ENCODE peak calls at places on chromosomes 6 and 20, in six cellular contexts. I is heart right ventricle; O is CD8-positive, alpha-beta memory T cell; F is esophagus squamous epithelium; H is hepatocyte; D is uterus. W is an unnamed sample. For H3K4me1 and H3K36me3, the result is how much of the 10 kb centered on the place peaks cover.

GRCh38 chr20:25220810-25221591 is 25.5 kb downstream of the ENTPD6 start:
- DNase-seq in I (peak), O (no peak), F (no peak), H (no peak), D (peak), W (no peak)

GRCh38 chr20:53337419-53338101 is 256.1 kb downstream of the ZNF217 start:
- DNase-seq in I (no peak), O (no peak), F (no peak), H (peak), D (no peak), W (no peak)

GRCh38 chr20:50866036-50866685 is 65.1 kb downstream of the ADNP start:
- DNase-seq in I (no peak), O (no peak), F (no peak), H (no peak), D (no peak), W (no peak)

GRCh38 chr6:126307859-126308258 is 32.1 kb upstream of the CENPW start:
- DNase-seq in I (no peak), O (no peak), F (no peak), H (no peak), D (peak), W (no peak)

GRCh38 chr20:40110241-40110910 is 578.7 kb downstream of the MAFB start:
- DNase-seq in I (no peak), O (no peak), F (no peak), H (no peak), D (no peak), W (no peak)

GRCh38 chr6:73418081-73418741 is 23.6 kb downstream of the DDX43 start:
- DNase-seq in I (no peak), O (no peak), F (no peak), H (no peak), D (no peak), W (no peak)

GRCh38 chr6:19892250-19892649 is 55.1 kb downstream of the ID4 start:
- DNase-seq in I (no peak), O (no peak), F (no peak), H (peak), D (no peak), W (no peak)

GRCh38 chr20:62804021-62804631 is 509 bp upstream of the OGFR start:
- DNase-seq in I (no peak), O (no peak), F (no peak), H (no peak), D (no peak), W (no peak)

GRCh38 chr6:82875573-82876185 is 190.0 kb downstream of the UBE3D start:
- DNase-seq in I (no peak), O (no peak), F (no peak), H (no peak), D (no peak), W (no peak)

GRCh38 chr20:19522080-19522801 is 235.8 kb upstream of the RIN2 start:
- DNase-seq in I (no peak), O (no peak), F (no peak), H (no peak), D (no peak), W (no peak)

GRCh38 chr6:624979-625378 is 31.9 kb downstream of the HUS1B start:
- DNase-seq in I (no peak), O (no peak), F (no peak), H (peak), D (no peak), W (no peak)

GRCh38 chr6:4822476-4822875 is 46.3 kb downstream of the CDYL start:
- DNase-seq in I (no peak), O (no peak), F (no peak), H (no peak), D (no peak), W (no peak)

GRCh38 chr6:3750324-3751018 is 1.0 kb downstream of the PXDC1 start:
- DNase-seq in I (peak), O (no peak), F (no peak), H (peak), D (peak), W (no peak)

GRCh38 chr6:89436226-89436625 is 3.3 kb downstream of the ANKRD6 start:
- DNase-seq in I (no peak), O (no peak), F (no peak), H (no peak), D (no peak), W (peak)

GRCh38 chr6:157912326-157912725 is 69.3 kb upstream of the SYNJ2 start:
- DNase-seq in I (no peak), O (no peak), F (no peak), H (peak), D (peak), W (no peak)

GRCh38 chr6:96520039-96520850 is 1.4 kb upstream of the UFL1 start:
- DNase-seq in I (no peak), O (no peak), F (no peak), H (peak), D (no peak), W (peak)

GRCh38 chr6:162719528-162719927 is 8.0 kb downstream of the PRKN start:
- DNase-seq in I (no peak), O (no peak), F (no peak), H (no peak), D (no peak), W (no peak)

GRCh38 chr6:5401845-5402738 is 140.8 kb downstream of the FARS2 start:
- DNase-seq in I (no peak), O (no peak), F (no peak), H (no peak), D (no peak), W (no peak)

GRCh38 chr20:33490023-33490933 is at the start of gene CBFA2T2:
- DNase-seq in I (peak), O (no peak), F (no peak), H (no peak), D (peak), W (no peak)

GRCh38 chr6:147154454-147154853 is 49.8 kb upstream of the STXBP5 start:
- DNase-seq in I (no peak), O (no peak), F (no peak), H (peak), D (no peak), W (no peak)

GRCh38 chr6:100347901-100348550 is 116.7 kb downstream of the SIM1 start:
- DNase-seq in I (no peak), O (no peak), F (no peak), H (no peak), D (no peak), W (no peak)

GRCh38 chr6:155415953-155416352 is 39.7 kb downstream of the NOX3 start:
- DNase-seq in I (no peak), O (no peak), F (no peak), H (no peak), D (no peak), W (no peak)

GRCh38 chr6:155418017-155418749 is 37.5 kb downstream of the NOX3 start:
- DNase-seq in I (no peak), O (peak), F (no peak), H (no peak), D (peak), W (peak)

GRCh38 chr6:155420492-155420891 is 35.1 kb downstream of the NOX3 start:
- DNase-seq in I (no peak), O (no peak), F (no peak), H (no peak), D (no peak), W (no peak)

GRCh38 chr6:155417454-155417853 is 38.2 kb downstream of the NOX3 start:
- DNase-seq in I (no peak), O (no peak), F (no peak), H (no peak), D (no peak), W (no peak)

GRCh38 chr6:155419161-155419560 is 36.5 kb downstream of the NOX3 start:
- DNase-seq in I (no peak), O (no peak), F (no peak), H (no peak), D (no peak), W (no peak)
- H3K4me3 ChIP-seq in I (no peak), O (no peak), F (no peak), H (no peak), D (no peak), W (no peak)

DNA sequence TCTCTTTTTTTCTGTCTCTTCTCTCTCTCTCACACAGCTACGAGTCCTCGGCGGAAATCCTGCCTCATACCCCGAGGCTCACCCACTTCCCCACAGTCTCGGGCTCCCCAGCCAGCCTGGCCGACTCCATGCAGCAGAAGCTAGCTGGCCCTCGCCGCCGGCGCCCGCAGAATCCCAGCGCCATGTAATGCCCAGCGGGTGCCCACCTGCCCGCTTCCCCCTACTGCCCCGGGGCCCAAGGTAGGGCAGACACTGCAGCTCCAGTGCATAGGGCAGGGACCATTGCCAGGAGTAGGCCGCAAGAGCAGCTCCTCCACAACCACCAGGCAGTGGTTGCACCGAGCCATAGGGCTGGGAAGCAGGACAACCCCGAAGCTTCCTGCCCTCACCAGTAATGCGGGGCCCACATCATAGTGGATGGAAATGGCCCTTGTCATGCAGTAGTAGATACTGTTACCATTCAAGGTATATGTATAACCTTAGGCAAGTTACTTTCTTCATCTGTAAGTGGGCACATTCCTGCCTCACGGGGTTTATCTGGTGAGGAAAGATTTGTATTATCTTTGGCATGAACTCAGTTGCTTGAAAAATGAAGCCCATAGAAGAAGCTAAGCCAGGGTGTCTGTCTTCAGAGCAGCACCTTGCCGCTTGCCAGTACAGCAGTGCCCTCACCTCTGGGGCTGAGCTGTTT is 36.9 kb upstream of the ID1 start:
- DNase-seq in I (no peak), O (no peak), F (no peak), H (no peak), D (no peak), W (no peak)
- H3K4me1 ChIP-seq in I (under half), O (under half), F (half or more), H (half or more), D (under half), W (under half)

DNA sequence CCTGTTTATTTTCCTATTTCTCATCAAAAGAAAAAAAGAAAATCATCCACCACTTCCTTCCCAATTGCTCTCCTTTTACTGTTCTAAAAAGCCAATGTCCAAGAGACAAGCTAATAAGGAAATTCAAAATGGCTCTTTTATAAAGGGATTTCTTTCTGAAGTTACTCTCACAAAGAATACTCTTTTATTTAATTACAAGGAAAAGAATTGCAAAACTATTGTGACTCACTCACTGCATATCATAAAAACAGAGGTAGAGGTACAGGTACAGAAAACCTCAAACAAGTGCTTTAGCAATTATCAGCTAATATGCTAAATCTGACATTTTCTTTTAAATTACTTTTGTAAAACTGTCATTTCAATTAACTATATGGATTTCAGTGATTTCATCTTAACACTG is 18.1 kb downstream of the DEK start:
- DNase-seq in I (no peak), O (no peak), F (no peak), H (no peak), D (no peak), W (no peak)
- H3K36me3 ChIP-seq in I (half or more), O (under half), F (under half), H (under half), D (under half), W (half or more)

GRCh38 chr6:122401104-122401503 is 1.7 kb downstream of the HSF2 start:
- DNase-seq in I (no peak), O (no peak), F (no peak), H (no peak), D (no peak), W (no peak)
- H3K4me3 ChIP-seq in I (peak), O (peak), F (peak), H (peak), D (peak), W (peak)

GRCh38 chr6:14732226-14732844 is 513.5 kb upstream of the JARID2 start:
- DNase-seq in I (no peak), O (no peak), F (no peak), H (no peak), D (no peak), W (no peak)
- H3K4me1 ChIP-seq in I (under half), O (under half), F (under half), H (under half), D (under half), W (under half)

W was measured in HAP-1.